ENCODE peak calls at places on chromosomes 13 and 19, in eight cellular contexts. F is HCT116, A is K562, T is stomach, X is H1, S is upper lobe of left lung, B is HepG2, N is transverse colon. K is an unnamed sample.

GRCh38 chr19:34428549-34429285 is 536 bp downstream of the UBA2 start:
- DNase-seq in S (peak; percentile 31), X (no peak), F (no peak), A (peak; percentile 68), B (peak; percentile 2), N (peak; percentile 45), T (peak; percentile 31), K (no peak)

GRCh38 chr13:35920816-35921215 is 210.4 kb downstream of the DCLK1 start:
- DNase-seq in X (no peak), T (no peak), B (no peak), F (no peak), A (no peak), S (no peak), N (no peak), K (no peak)

GRCh38 chr13:80824231-80824630 is 483.3 kb upstream of the SPRY2 start:
- DNase-seq in F (no peak), N (no peak), A (no peak), X (no peak), S (no peak), B (no peak), T (no peak), K (no peak)

GRCh38 chr13:101150998-101151397 is 265.3 kb downstream of the NALCN start:
- DNase-seq in T (no peak), X (no peak), S (no peak), A (no peak), B (no peak), N (no peak), F (no peak), K (no peak)

GRCh38 chr13:52849727-52850395 is 1.4 kb upstream of the PCDH8 start:
- DNase-seq in A (no peak), B (no peak), T (no peak), S (no peak), N (no peak), X (no peak), F (no peak), K (no peak)

GRCh38 chr19:18233224-18233825 is 7.1 kb upstream of the PDE4C start:
- DNase-seq in F (no peak), X (no peak), N (peak; percentile 38), A (peak; percentile 91), T (peak; percentile 45), B (peak; percentile 39), S (peak; percentile 41), K (no peak)

GRCh38 chr13:31172535-31172934 is 10.8 kb upstream of the HSPH1 start:
- DNase-seq in T (no peak), A (no peak), X (no peak), F (peak; percentile 31), N (no peak), B (peak; percentile 94), S (no peak), K (no peak)

GRCh38 chr13:32969516-32969941 is 46.7 kb upstream of the KL start:
- DNase-seq in B (no peak), F (no peak), S (no peak), T (no peak), X (no peak), A (no peak), N (no peak), K (no peak)

GRCh38 chr19:17107546-17108452 is 32.2 kb downstream of the MYO9B start:
- DNase-seq in S (peak; percentile 83), X (no peak), N (peak; percentile 77), T (peak; percentile 73), F (peak; percentile 84), B (peak; percentile 16), A (no peak), K (peak; percentile 77)

GRCh38 chr13:48222358-48223015 is 10.5 kb upstream of the ITM2B start:
- DNase-seq in B (no peak), N (peak; percentile 19), T (no peak), A (no peak), X (no peak), F (no peak), S (peak; percentile 75), K (no peak)

GRCh38 chr19:39038098-39038497 is 5.7 kb upstream of the FBXO27 start:
- DNase-seq in X (no peak), B (peak; percentile 61), S (peak; percentile 66), A (peak; percentile 78), T (peak; percentile 58), N (peak; percentile 9), F (peak; percentile 37), K (no peak)

GRCh38 chr19:1175020-1175419 is 952 bp upstream of the SBNO2 start:
- DNase-seq in B (no peak), N (no peak), F (no peak), T (no peak), S (no peak), X (no peak), A (no peak), K (no peak)

GRCh38 chr19:55703790-55704215 is 28.8 kb downstream of the EPN1 start:
- DNase-seq in T (peak; percentile 72), A (peak; percentile 78), X (peak; percentile 39), N (peak; percentile 69), B (no peak), S (peak; percentile 42), F (peak; percentile 4), K (no peak)

GRCh38 chr13:114145722-114146121 is 13.3 kb upstream of the RASA3 start:
- DNase-seq in A (no peak), T (no peak), F (no peak), N (no peak), S (no peak), X (no peak), B (no peak), K (no peak)

GRCh38 chr19:17370026-17370587 is 7.0 kb downstream of the PLVAP start:
- DNase-seq in A (peak; percentile 1), F (no peak), N (no peak), X (no peak), B (no peak), T (no peak), S (peak; percentile 40), K (no peak)

GRCh38 chr13:21147827-21148226 is 28.5 kb downstream of the SKA3 start:
- DNase-seq in A (no peak), F (no peak), B (no peak), X (no peak), T (no peak), S (no peak), N (no peak), K (no peak)
- TF ChIP-seq POLR2AphosphoS5 in A (no peak), F (no peak), B (no peak), X (peak; percentile 92), T (no peak), S (no peak), N (no peak), K (no peak)

DNA sequence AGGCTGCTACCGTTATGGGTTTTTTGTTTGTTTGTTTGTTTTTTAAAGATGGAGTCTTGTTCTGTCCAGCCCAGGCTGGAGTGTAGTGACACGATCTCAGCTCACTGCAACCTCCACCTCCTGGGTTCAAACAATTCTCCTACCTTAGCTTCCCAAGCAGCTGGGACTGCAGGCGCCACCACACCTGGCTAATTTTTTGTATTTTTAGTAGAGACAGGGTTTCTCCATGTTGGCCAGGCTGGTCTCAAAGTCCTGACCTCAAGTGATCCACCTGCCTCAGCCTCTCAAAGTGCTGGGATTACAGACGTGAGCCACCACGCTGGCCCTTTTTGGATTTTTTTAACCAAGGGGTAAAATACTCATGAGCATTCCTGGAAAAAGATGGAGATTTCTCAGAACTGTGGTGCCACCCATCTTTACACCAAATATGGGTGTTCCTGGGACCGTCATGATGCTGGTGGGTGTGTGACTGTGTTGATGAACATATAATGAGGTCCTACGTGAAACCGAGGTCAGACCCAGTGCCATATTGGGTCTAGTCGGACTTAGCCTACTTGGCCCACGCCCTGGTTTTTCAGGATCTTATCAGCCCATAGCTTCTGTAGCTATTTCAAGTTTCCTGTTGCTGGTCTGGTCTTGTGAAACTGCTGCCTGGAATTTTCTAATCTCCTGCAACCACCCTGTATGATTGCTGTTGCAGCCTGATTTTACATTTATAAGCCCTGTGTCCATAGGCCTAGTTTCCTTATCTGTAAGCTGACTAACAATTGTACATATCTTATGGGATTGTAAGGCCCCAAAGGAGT is 6.2 kb downstream of the PPP1R15A start:
- DNase-seq in A (peak; percentile 85), S (peak; percentile 64), F (no peak), X (no peak), T (peak; percentile 59), B (no peak), N (no peak), K (no peak)
- TF ChIP-seq POLR2A in A (peak; percentile 77), S (peak; percentile 30), F (no peak), X (no peak), T (no peak), B (peak; percentile 59), N (no peak), K (peak; percentile 11)

GRCh38 chr19:40567040-40567749 is 9.5 kb upstream of the SHKBP1 start:
- DNase-seq in A (peak; percentile 42), B (no peak), N (no peak), F (no peak), T (no peak), S (no peak), X (no peak), K (no peak)
- H3K4me3 ChIP-seq in A (no peak overlapping the region), B (peak overlapping the region; percentile 23), N (peak overlapping the region; percentile 12), F (no peak overlapping the region), T (peak overlapping the region; percentile 46), S (peak overlapping the region; percentile 34), X (peak overlapping the region; percentile 34), K (peak overlapping the region; percentile 14)

GRCh38 chr13:112979406-112979902 is 10.4 kb downstream of the MCF2L start:
- DNase-seq in F (no peak), S (no peak), A (no peak), T (no peak), B (no peak), X (no peak), N (no peak), K (no peak)

GRCh38 chr13:112977525-112977924 is 8.5 kb downstream of the MCF2L start:
- DNase-seq in X (no peak), N (no peak), F (no peak), A (no peak), T (no peak), S (no peak), B (no peak), K (no peak)

GRCh38 chr13:112980441-112980840 is 11.4 kb downstream of the MCF2L start:
- DNase-seq in F (no peak), A (no peak), S (no peak), N (no peak), B (no peak), X (no peak), T (no peak), K (no peak)

GRCh38 chr13:112977091-112977490 is 8.1 kb downstream of the MCF2L start:
- DNase-seq in F (no peak), A (no peak), X (no peak), S (no peak), T (no peak), N (no peak), B (no peak), K (no peak)

DNA sequence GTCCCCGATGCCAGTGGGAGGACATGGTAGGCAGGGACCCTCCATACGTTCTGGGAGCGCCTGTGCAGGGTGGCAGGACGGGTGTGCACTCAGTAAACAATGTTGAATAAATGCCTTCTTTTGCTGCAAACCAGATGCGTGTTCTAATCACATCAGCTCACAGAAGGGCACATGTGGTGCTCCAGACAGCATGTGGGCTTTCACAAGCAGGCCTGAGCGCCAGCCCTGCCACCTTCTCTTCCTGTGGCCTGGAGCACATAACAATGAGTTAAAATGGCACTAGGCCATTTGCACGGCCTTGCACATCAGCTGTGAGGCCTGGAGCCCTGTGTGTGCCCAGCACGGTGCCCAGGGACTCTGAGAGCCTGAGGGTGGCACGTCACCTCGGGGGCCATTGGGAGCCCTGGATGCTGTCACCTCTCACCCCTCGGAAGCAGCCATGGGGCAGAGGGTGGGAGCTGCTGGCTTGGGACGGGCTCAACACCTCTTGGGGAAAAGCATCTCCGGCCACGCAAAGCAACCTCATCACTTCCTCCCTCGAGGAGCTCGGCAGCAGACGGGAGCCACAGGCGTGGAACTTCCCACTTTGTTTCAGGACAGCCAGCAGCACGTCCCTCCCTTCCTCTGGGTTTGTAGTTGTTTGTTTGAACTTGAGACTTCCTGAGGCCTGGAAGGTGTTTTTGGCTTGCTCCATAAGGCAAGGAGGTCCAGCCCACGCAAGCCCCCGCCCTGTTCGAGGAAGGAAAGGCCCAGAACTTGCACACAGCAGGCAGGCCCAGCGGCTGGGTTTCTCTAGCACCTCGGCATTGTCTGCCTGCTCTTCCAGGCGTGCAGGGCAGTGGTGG is 9.8 kb downstream of the MCF2L start:
- DNase-seq in S (no peak), A (no peak), T (no peak), B (no peak), X (no peak), N (no peak), F (no peak), K (no peak)
- TF ChIP-seq POLR2AphosphoS5 in S (no peak), A (no peak), T (peak; percentile 57), B (no peak), X (no peak), N (peak; percentile 39), F (no peak), K (peak; percentile 7)